ENCODE peak calls at places on chromosome 19, in ten cellular contexts. M, S, W, B, A, Z, P, E, Q and Y are unnamed samples.

GRCh38 chr19:38557205-38557799 is 60.5 kb downstream of the MAP4K1 start:
- DNase-seq in W (no peak), S (no peak), Z (no peak), M (peak; percentile 37), P (no peak), Q (no peak), B (no peak), E (no peak), A (peak; percentile 64), Y (no peak)

GRCh38 chr19:28331596-28331995 is 881.4 kb downstream of the UQCRFS1 start:
- DNase-seq in S (no peak), Z (no peak), Q (no peak), P (no peak), E (no peak), W (no peak), A (no peak), B (no peak), M (no peak), Y (no peak)

GRCh38 chr19:58305065-58305931 is at the start of gene ERVK3-1:
- DNase-seq in A (peak; percentile 99), E (peak; percentile 99), S (peak; percentile 90), Z (peak; percentile 96), Q (peak; percentile 96), W (peak; percentile 99), B (peak; percentile 98), M (peak; percentile 93), P (peak; percentile 88), Y (peak; percentile 97)

GRCh38 chr19:56295531-56296455 is 18.8 kb downstream of the ZSCAN5A start:
- DNase-seq in E (no peak), B (no peak), Z (no peak), S (peak; percentile 54), A (no peak), M (no peak), Q (no peak), W (no peak), P (no peak), Y (no peak)

GRCh38 chr19:57934820-57935665 is at the start of gene ZNF418:
- DNase-seq in M (peak; percentile 38), B (peak; percentile 68), Q (peak; percentile 42), E (peak; percentile 91), P (peak; percentile 46), Z (peak; percentile 87), S (peak; percentile 86), A (peak; percentile 47), W (peak; percentile 90), Y (peak; percentile 81)

GRCh38 chr19:35596366-35596999 is 10.5 kb downstream of the PMIS2 start:
- DNase-seq in W (peak; percentile 14), E (peak; percentile 20), Q (no peak), A (no peak), M (no peak), P (no peak), B (no peak), Z (peak; percentile 27), S (no peak), Y (no peak)

GRCh38 chr19:16876904-16877361 is 11.9 kb upstream of the F2RL3 start:
- DNase-seq in Q (no peak), S (no peak), M (no peak), B (no peak), E (peak; percentile 73), W (no peak), P (no peak), Z (peak; percentile 62), A (no peak), Y (no peak)

GRCh38 chr19:32652893-32653625 is 21.9 kb downstream of the ANKRD27 start:
- DNase-seq in Q (peak; percentile 81), B (no peak), M (no peak), P (no peak), Z (peak; percentile 61), S (no peak), A (peak; percentile 79), W (peak; percentile 77), E (peak; percentile 72), Y (peak; percentile 40)

GRCh38 chr19:58279042-58279924 is 528 bp downstream of the ZNF8 start:
- DNase-seq in Z (peak; percentile 57), W (peak; percentile 72), B (peak; percentile 72), A (peak; percentile 76), Q (peak; percentile 84), S (peak; percentile 44), M (peak; percentile 44), P (peak; percentile 10), E (peak; percentile 80), Y (peak; percentile 42)

GRCh38 chr19:56245062-56245740 is 27.3 kb upstream of the EDDM13 start:
- DNase-seq in E (no peak), A (no peak), Z (peak; percentile 70), P (no peak), B (no peak), W (no peak), Q (no peak), M (no peak), S (peak; percentile 3), Y (peak; percentile 33)

GRCh38 chr19:57231686-57232085 is 863 bp downstream of the AURKC start:
- DNase-seq in E (no peak), Z (no peak), M (no peak), W (no peak), A (no peak), P (no peak), S (no peak), Q (no peak), B (no peak), Y (no peak)

DNA sequence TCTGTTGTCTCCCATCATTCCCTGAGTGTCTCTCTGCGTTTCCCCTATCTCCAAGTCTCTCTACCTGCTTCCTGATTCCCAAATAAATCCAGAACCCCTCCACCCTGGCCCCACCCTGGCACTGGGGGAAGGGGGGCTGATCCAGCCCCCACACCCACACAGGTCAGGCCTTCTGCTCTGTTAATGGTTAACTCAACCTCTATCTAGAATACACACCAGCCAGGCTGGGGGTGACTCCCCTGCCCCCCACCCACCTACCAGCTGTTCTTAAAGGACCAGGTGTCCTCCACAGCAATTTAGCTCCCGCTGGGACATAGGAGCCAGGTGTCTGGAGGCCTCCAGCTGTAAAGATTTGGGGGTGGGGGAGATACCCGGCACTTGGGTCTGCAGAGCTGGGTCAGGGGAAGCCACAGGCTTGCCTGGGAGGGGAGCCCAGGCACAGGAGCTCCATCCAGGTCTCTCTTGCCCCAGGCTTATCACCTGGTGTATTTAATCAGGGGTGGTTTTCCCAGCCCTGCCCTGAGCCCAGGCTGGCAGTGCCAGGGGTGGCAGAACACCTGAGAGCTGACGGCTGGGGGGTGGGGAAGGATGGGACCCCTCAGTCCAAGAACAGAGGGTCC is 3.9 kb downstream of the IRF2BP1 start:
- DNase-seq in Q (no peak), A (no peak), W (no peak), P (no peak), S (no peak), M (no peak), Z (no peak), B (no peak), E (no peak), Y (no peak)
- H3K4me3 ChIP-seq in Q (no peak overlapping the region), A (peak overlapping the region; percentile 41), W (no peak overlapping the region), P (no peak overlapping the region), S (no peak overlapping the region), M (no peak overlapping the region), Z (no peak overlapping the region), B (no peak overlapping the region), E (no peak overlapping the region), Y (no peak overlapping the region)

GRCh38 chr19:14475251-14476073 is at the start of gene PTGER1:
- DNase-seq in Z (peak; percentile 47), W (no peak), E (peak; percentile 44), B (no peak), S (no peak), P (no peak), A (no peak), Q (no peak), M (peak; percentile 27), Y (no peak)
- TF ChIP-seq CTCF in Z (no peak), W (peak; percentile 22), E (peak; percentile 51), B (peak; percentile 19), S (peak; percentile 69), P (peak; percentile 45), A (peak; percentile 48), Q (peak; percentile 46), M (no peak), Y (peak; percentile 41)

DNA sequence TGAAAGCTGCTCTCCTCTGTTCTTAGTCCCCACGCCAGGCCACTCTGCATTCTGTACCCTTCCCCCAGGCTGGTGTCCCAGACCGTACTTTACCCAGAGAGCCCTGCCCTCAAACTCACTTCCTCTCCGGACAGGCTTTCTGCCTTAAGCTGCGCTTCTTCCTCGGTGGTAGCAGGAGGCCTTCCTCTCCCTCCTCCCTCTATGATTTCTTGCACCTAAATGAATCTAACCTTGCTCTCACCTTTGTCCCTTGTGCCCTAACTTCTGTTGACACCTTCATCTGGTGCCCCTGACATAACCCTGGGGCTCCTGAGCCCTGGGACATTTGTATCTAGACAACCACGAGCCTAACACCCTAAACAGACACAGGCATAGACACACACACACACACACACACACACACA is 29.6 kb upstream of the CEACAM21 start:
- DNase-seq in Z (no peak), Q (no peak), W (no peak), A (peak; percentile 53), M (peak; percentile 54), B (no peak), E (no peak), S (no peak), P (no peak), Y (no peak)
- H3K4me3 ChIP-seq in Z (no peak overlapping the region), Q (no peak overlapping the region), W (no peak overlapping the region), A (peak overlapping the region; percentile 1), M (peak overlapping the region; percentile 34), B (no peak overlapping the region), E (no peak overlapping the region), S (no peak overlapping the region), P (no peak overlapping the region), Y (no peak overlapping the region)

GRCh38 chr19:1401138-1401888 is at the start of gene GAMT:
- DNase-seq in S (no peak), E (no peak), Z (no peak), W (peak; percentile 35), P (no peak), A (no peak), Q (peak; percentile 55), B (no peak), M (peak; percentile 58), Y (peak; percentile 32)
- TF ChIP-seq CTCF in S (peak; percentile 27), E (peak; percentile 16), Z (no peak), W (no peak), P (no peak), A (peak; percentile 46), Q (peak; percentile 79), B (peak; percentile 23), M (peak; percentile 62), Y (peak; percentile 21)

DNA sequence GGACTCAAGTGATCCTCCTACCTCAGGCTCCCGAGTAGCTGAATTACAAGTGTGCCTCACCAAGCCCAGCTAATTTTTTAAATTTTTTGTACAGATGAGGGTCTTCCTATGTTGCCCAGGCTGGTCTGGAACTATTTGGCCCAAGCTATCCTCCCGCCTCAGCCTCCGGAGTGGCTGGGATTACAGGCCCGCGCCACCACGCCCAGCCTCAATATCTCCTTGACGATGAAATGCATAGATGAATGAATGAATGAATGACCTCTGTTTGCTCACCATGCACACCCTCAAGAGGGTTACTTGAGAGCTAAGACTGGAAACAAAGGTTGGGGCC is 14.9 kb upstream of the AP1M2 start:
- DNase-seq in W (no peak), Q (no peak), E (no peak), A (no peak), M (no peak), S (peak; percentile 39), P (no peak), B (no peak), Z (no peak), Y (no peak)
- H3K4me3 ChIP-seq in W (no peak overlapping the region), Q (peak overlapping the region; percentile 100), E (peak overlapping the region; percentile 20), A (peak overlapping the region; percentile 99), M (no peak overlapping the region), S (no peak overlapping the region), P (no peak overlapping the region), B (no peak overlapping the region), Z (no peak overlapping the region), Y (no peak overlapping the region)